ENCODE peak calls at places on chromosomes 13 and 19, in four cellular contexts. O is H1, D is GM12878, A is HepG2. F is an unnamed sample.
A peak's percentile ranks its signal among the peaks of the same experiment; 100 is the strongest.

GRCh38 chr19:55070755-55071502 is 4.7 kb upstream of the EPS8L1 start:
- DNase-seq in O (no peak), D (no peak), A (no peak), F (no peak)

GRCh38 chr19:2289714-2290435 is 7.9 kb upstream of the PEAK3 start:
- DNase-seq in O (no peak), D (peak; percentile 48), A (no peak), F (no peak)

GRCh38 chr19:35349614-35350521 is 2.2 kb downstream of the FFAR1 start:
- DNase-seq in O (peak; percentile 34), D (no peak), A (no peak), F (no peak)

GRCh38 chr19:32652893-32653625 is 21.9 kb downstream of the ANKRD27 start:
- DNase-seq in O (no peak), D (no peak), A (no peak), F (no peak)

GRCh38 chr13:88648598-88649373 is 977.6 kb downstream of the SLITRK5 start:
- DNase-seq in O (no peak), D (no peak), A (no peak), F (no peak)

GRCh38 chr19:55530996-55531395 is 5.9 kb downstream of the SBK2 start:
- DNase-seq in O (no peak), D (no peak), A (no peak), F (no peak)

GRCh38 chr13:34567558-34567957 is 374.5 kb upstream of the NBEA start:
- DNase-seq in O (no peak), D (no peak), A (peak; percentile 2), F (no peak)

GRCh38 chr13:66534561-66534960 is 695.6 kb downstream of the PCDH9 start:
- DNase-seq in O (no peak), D (no peak), A (no peak), F (no peak)

GRCh38 chr13:113533441-113533840 is 42.9 kb upstream of the DCUN1D2 start:
- DNase-seq in O (no peak), D (no peak), A (no peak), F (no peak)

GRCh38 chr13:34357435-34358232 is 539.7 kb downstream of the RFC3 start:
- DNase-seq in O (no peak), D (no peak), A (no peak), F (peak; percentile 2)

GRCh38 chr13:30679483-30680330 is 55.6 kb upstream of the ALOX5AP start:
- DNase-seq in O (no peak), D (no peak), A (peak; percentile 20), F (no peak)

GRCh38 chr13:102400619-102401125 is 1.2 kb downstream of the FGF14 start:
- DNase-seq in O (no peak), D (no peak), A (no peak), F (no peak)

GRCh38 chr19:49231804-49232203 is 74.2 kb downstream of the TRPM4 start:
- DNase-seq in O (no peak), D (peak; percentile 46), A (no peak), F (no peak)

GRCh38 chr13:99281811-99282263 is 23.7 kb upstream of the GPR18 start:
- DNase-seq in O (no peak), D (no peak), A (no peak), F (no peak)

GRCh38 chr19:42091300-42092266 is 15.6 kb downstream of the ZNF574 start:
- DNase-seq in O (no peak), D (no peak), A (no peak), F (no peak)

GRCh38 chr13:45490068-45490467 is 25.3 kb downstream of the COG3 start:
- DNase-seq in O (no peak), D (no peak), A (peak; percentile 25), F (no peak)

GRCh38 chr19:50565984-50566903 is 2.0 kb downstream of the LRRC4B start:
- DNase-seq in O (peak; percentile 70), D (no peak), A (no peak), F (no peak)

GRCh38 chr19:38524994-38525634 is 91.6 kb downstream of the RYR1 start:
- DNase-seq in O (no peak), D (no peak), A (no peak), F (no peak)

GRCh38 chr13:97233499-97233898 is 11.4 kb downstream of the MBNL2 start:
- DNase-seq in O (no peak), D (no peak), A (peak; percentile 73), F (no peak)

GRCh38 chr13:97235549-97236206 is 13.5 kb downstream of the MBNL2 start:
- DNase-seq in O (no peak), D (no peak), A (no peak), F (no peak)

GRCh38 chr13:97237388-97237787 is 15.3 kb downstream of the MBNL2 start:
- DNase-seq in O (no peak), D (no peak), A (no peak), F (no peak)

GRCh38 chr13:97234236-97234635 is 12.1 kb downstream of the MBNL2 start:
- DNase-seq in O (no peak), D (no peak), A (peak; percentile 67), F (no peak)

DNA sequence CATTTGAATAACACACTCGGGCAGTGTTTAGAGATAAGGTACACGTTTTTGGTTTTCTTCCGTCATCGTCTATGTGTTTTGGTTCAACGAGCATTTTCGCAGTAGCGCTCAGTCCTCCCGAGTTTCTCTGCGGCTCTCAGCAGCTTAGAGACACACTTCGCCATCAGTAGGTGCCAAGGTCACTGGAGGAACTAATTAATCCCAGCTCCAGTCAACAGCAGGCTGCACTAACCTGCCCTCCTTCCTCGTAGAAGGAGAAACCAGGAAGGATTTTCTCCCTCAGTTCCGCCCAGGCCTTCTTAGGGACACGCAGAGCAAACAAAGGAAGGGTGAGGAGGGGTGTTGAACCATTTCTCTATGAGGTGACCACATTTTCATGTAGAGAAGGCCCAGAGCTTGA is 12.6 kb downstream of the MBNL2 start:
- DNase-seq in O (no peak), D (no peak), A (no peak), F (no peak)
- H3K4me1 ChIP-seq in O (no peaks in the 10 kb centered on the region), D (no peaks in the 10 kb centered on the region), A (peaks cover 99% of the 10 kb centered on the region), F (no peaks in the 10 kb centered on the region)

GRCh38 chr19:18185538-18185937 is 7.5 kb upstream of the MPV17L2 start:
- DNase-seq in O (no peak), D (no peak), A (no peak), F (peak; percentile 75)

GRCh38 chr19:18183529-18183928 is 9.5 kb upstream of the MPV17L2 start:
- DNase-seq in O (no peak), D (no peak), A (no peak), F (no peak)
- TF ChIP-seq SUZ12 in O (no peak), D (no peak), A (no peak), F (no peak)

GRCh38 chr19:4512070-4512469 is 6.2 kb downstream of the PLIN4 start:
- DNase-seq in O (no peak), D (no peak), A (no peak), F (no peak)
- H3K4me1 ChIP-seq in O (no peaks in the 10 kb centered on the region), D (no peaks in the 10 kb centered on the region), A (peaks cover 3% of the 10 kb centered on the region), F (peaks cover 2% of the 10 kb centered on the region)

GRCh38 chr13:47679391-47679790 is 321.7 kb downstream of the SUCLA2 start:
- DNase-seq in O (no peak), D (no peak), A (no peak), F (no peak)

GRCh38 chr13:47675871-47676270 is 325.2 kb downstream of the SUCLA2 start:
- DNase-seq in O (no peak), D (no peak), A (no peak), F (no peak)

GRCh38 chr13:47678201-47678963 is 322.7 kb downstream of the SUCLA2 start:
- DNase-seq in O (no peak), D (no peak), A (no peak), F (no peak)

GRCh38 chr13:47680752-47681151 is 320.3 kb downstream of the SUCLA2 start:
- DNase-seq in O (no peak), D (no peak), A (no peak), F (no peak)
- TF ChIP-seq SUZ12 in O (no peak), D (no peak), A (no peak), F (no peak)

F was measured in NT2/D1.